ENCODE peak calls at places on chromosome 20, in six cellular contexts. J is H1, N is psoas muscle, R is mucosa of descending colon, H is PC-3, G is Peyer's patch. V is an unnamed sample.

GRCh38 chr20:13200767-13201500 is 20.1 kb upstream of the ISM1 start:
- DNase-seq in J (no peak), N (no peak), R (no peak), H (no peak), G (no peak), V (no peak)

GRCh38 chr20:32554965-32555289 is 30.2 kb downstream of the NOL4L start:
- DNase-seq in J (no peak), N (no peak), R (no peak), H (no peak), G (no peak), V (no peak)

GRCh38 chr20:3706774-3707507 is 5.5 kb downstream of the SIGLEC1 start:
- DNase-seq in J (no peak), N (peak; percentile 65), R (no peak), H (peak; percentile 46), G (no peak), V (no peak)

GRCh38 chr20:53901064-53901463 is 169.3 kb downstream of the BCAS1 start:
- DNase-seq in J (no peak), N (no peak), R (no peak), H (no peak), G (peak; percentile 67), V (no peak)

GRCh38 chr20:44203161-44203560 is 7.4 kb downstream of the OSER1 start:
- DNase-seq in J (no peak), N (no peak), R (no peak), H (no peak), G (no peak), V (no peak)

GRCh38 chr20:21505161-21505809 is 8.6 kb downstream of the NKX2-2 start:
- DNase-seq in J (peak; percentile 100), N (peak; percentile 58), R (no peak), H (peak; percentile 74), G (peak; percentile 80), V (peak; percentile 66)

GRCh38 chr20:49415664-49416044 is 66.8 kb downstream of the KCNB1 start:
- DNase-seq in J (no peak), N (no peak), R (no peak), H (no peak), G (no peak), V (no peak)

GRCh38 chr20:7856756-7857155 is 83.5 kb downstream of the HAO1 start:
- DNase-seq in J (no peak), N (no peak), R (no peak), H (peak; percentile 95), G (no peak), V (no peak)

GRCh38 chr20:37265152-37265551 is 3.5 kb upstream of the GHRH start:
- DNase-seq in J (no peak), N (no peak), R (no peak), H (no peak), G (no peak), V (no peak)

GRCh38 chr20:22808628-22809027 is 224.3 kb upstream of the FOXA2 start:
- DNase-seq in J (no peak), N (no peak), R (no peak), H (peak; percentile 46), G (no peak), V (no peak)

GRCh38 chr20:57503035-57503658 is 21.8 kb downstream of the CTCFL start:
- DNase-seq in J (no peak), N (no peak), R (no peak), H (no peak), G (peak; percentile 45), V (no peak)

GRCh38 chr20:35329435-35330139 is 37.4 kb upstream of the FAM83C start:
- DNase-seq in J (peak; percentile 89), N (peak; percentile 42), R (no peak), H (peak; percentile 83), G (peak; percentile 72), V (no peak)

GRCh38 chr20:23832775-23833508 is 6.4 kb upstream of the CST2 start:
- DNase-seq in J (no peak), N (no peak), R (no peak), H (peak; percentile 17), G (no peak), V (no peak)

GRCh38 chr20:40991181-40991889 is 37.3 kb upstream of the TOP1 start:
- DNase-seq in J (peak; percentile 31), N (no peak), R (no peak), H (no peak), G (peak; percentile 86), V (no peak)

GRCh38 chr20:5863040-5863811 is 87.1 kb downstream of the TRMT6 start:
- DNase-seq in J (no peak), N (peak; percentile 45), R (no peak), H (peak; percentile 72), G (no peak), V (peak; percentile 72)

GRCh38 chr20:38725959-38726848 is 1.9 kb downstream of the SLC32A1 start:
- DNase-seq in J (peak; percentile 92), N (no peak), R (no peak), H (peak; percentile 47), G (peak; percentile 64), V (peak; percentile 68)

GRCh38 chr20:48958743-48959142 is 37.2 kb downstream of the ARFGEF2 start:
- DNase-seq in J (no peak), N (no peak), R (no peak), H (no peak), G (no peak), V (no peak)

GRCh38 chr20:58171796-58172425 is 56.5 kb downstream of the ANKRD60 start:
- DNase-seq in J (no peak), N (no peak), R (no peak), H (no peak), G (no peak), V (no peak)

GRCh38 chr20:63693975-63694595 is 2.4 kb upstream of the TNFRSF6B start:
- DNase-seq in J (no peak), N (no peak), R (no peak), H (no peak), G (no peak), V (no peak)

GRCh38 chr20:38286586-38287502 is 17.1 kb upstream of the BPI start:
- DNase-seq in J (no peak), N (no peak), R (no peak), H (no peak), G (no peak), V (no peak)

GRCh38 chr20:57698191-57698866 is 11.5 kb downstream of the PMEPA1 start:
- DNase-seq in J (no peak), N (no peak), R (no peak), H (peak; percentile 100), G (peak; percentile 86), V (peak; percentile 28)

GRCh38 chr20:49603209-49603627 is 35.3 kb upstream of the PTGIS start:
- DNase-seq in J (no peak), N (peak; percentile 38), R (no peak), H (peak; percentile 43), G (no peak), V (no peak)

GRCh38 chr20:47455133-47456040 is 46.3 kb upstream of the NCOA3 start:
- DNase-seq in J (no peak), N (no peak), R (no peak), H (peak; percentile 32), G (no peak), V (no peak)

GRCh38 chr20:24724982-24725533 is 224.0 kb upstream of the CST7 start:
- DNase-seq in J (peak; percentile 31), N (no peak), R (no peak), H (no peak), G (no peak), V (no peak)

GRCh38 chr20:37236462-37236861 is 25.2 kb downstream of the GHRH start:
- DNase-seq in J (no peak), N (no peak), R (no peak), H (no peak), G (no peak), V (no peak)

GRCh38 chr20:63224272-63225081 is 8.5 kb upstream of the YTHDF1 start:
- DNase-seq in J (no peak), N (no peak), R (peak; percentile 52), H (peak; percentile 68), G (no peak), V (peak; percentile 75)

GRCh38 chr20:58660855-58661254 is 9.8 kb downstream of the STX16 start:
- DNase-seq in J (peak; percentile 26), N (no peak), R (no peak), H (no peak), G (no peak), V (no peak)

GRCh38 chr20:25863536-25864325 is 167.1 kb upstream of the ZNF337 start:
- DNase-seq in J (no peak), N (no peak), R (no peak), H (peak; percentile 34), G (no peak), V (no peak)
- H3K4me3 ChIP-seq in J (peak overlapping the region; percentile 51), N (peak overlapping the region; percentile 69), R (no peak overlapping the region), H (peak overlapping the region; percentile 69), G (peak overlapping the region; percentile 27), V (peak overlapping the region; percentile 17)

GRCh38 chr20:50982372-50982771 is 23.8 kb downstream of the MOCS3 start:
- DNase-seq in J (no peak), N (no peak), R (peak; percentile 75), H (peak; percentile 100), G (peak; percentile 63), V (no peak)

GRCh38 chr20:50980071-50980681 is 21.6 kb downstream of the MOCS3 start:
- DNase-seq in J (no peak), N (no peak), R (no peak), H (peak; percentile 100), G (no peak), V (peak; percentile 18)

GRCh38 chr20:50981714-50982048 is 23.1 kb downstream of the MOCS3 start:
- DNase-seq in J (no peak), N (no peak), R (no peak), H (no peak), G (no peak), V (no peak)

GRCh38 chr20:50977066-50978045 is 18.7 kb downstream of the MOCS3 start:
- DNase-seq in J (no peak), N (no peak), R (no peak), H (no peak), G (no peak), V (no peak)

DNA sequence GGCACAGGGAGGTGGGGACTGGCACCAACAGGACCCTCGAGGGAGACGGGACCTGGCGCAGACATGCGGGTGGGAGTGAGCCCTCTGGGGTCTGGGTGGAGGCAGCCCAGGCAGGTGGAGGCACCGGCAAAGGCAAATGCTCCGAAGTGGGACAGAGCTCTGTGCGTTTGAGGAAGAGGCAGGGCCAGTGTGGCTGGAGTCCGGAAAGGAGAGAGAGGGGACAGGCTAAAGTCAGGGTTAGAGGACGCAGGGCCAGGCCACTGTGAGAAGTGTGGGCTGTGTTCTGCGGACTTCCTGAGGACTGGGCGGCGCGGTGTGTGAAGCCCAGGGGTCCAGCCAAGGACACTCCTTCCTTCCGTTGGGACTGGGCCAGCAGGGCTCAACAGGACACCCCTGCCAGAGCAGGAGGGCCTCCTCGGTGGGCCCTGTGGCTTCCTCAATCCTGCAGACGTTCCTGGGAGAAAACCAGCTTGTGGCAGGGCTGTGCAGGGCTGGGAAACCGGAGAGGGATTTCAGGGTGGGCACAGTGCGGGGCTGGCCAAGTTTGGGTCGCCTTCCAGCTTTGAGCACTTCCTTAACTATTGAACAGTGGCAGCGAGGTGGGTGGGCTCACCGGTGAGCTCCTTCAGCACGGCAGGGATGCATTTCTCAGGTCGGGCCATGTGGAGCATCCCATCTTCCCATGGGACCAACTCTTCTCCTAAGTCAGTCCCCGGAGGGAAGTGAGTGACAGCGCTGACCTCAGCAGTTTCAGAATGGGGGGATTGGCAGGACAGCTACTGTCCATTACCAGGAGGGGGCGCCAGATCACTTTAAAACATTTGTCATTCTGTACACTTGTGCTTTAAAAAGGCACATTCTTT is 22.5 kb downstream of the MOCS3 start:
- DNase-seq in J (peak; percentile 82), N (peak; percentile 38), R (no peak), H (peak; percentile 94), G (peak; percentile 72), V (peak; percentile 49)
- TF ChIP-seq CTCF in J (peak; percentile 76), N (peak; percentile 63), R (peak; percentile 67), H (peak; percentile 99), G (peak; percentile 64), V (peak; percentile 60)

GRCh38 chr20:2463616-2464365 is 6.8 kb downstream of the SNRPB start:
- DNase-seq in J (no peak), N (no peak), R (no peak), H (no peak), G (no peak), V (no peak)
- H3K36me3 ChIP-seq in J (peaks cover 96% of the 10 kb centered on the region), N (peaks cover 94% of the 10 kb centered on the region), R (peaks cover 22% of the 10 kb centered on the region), H (peaks cover 90% of the 10 kb centered on the region), G (peaks cover 11% of the 10 kb centered on the region), V (peaks cover 21% of the 10 kb centered on the region)

GRCh38 chr20:33686984-33687366 is 790 bp upstream of the E2F1 start:
- DNase-seq in J (no peak), N (no peak), R (no peak), H (no peak), G (no peak), V (no peak)
- H3K4me3 ChIP-seq in J (peak overlapping the region; percentile 44), N (peak overlapping the region; percentile 53), R (no peak overlapping the region), H (peak overlapping the region; percentile 51), G (peak overlapping the region; percentile 30), V (no peak overlapping the region)

V was measured in body of pancreas.